ENCODE peak calls at places on chromosomes 3 and 15, in four cellular contexts. C is GM12891, J is H54, H is fibroblast of lung. O is an unnamed sample.

GRCh38 chr3:23600178-23600577 is 205.6 kb upstream of the UBE2E1 start:
- DNase-seq in J (peak), H (peak), C (no peak), O (peak)

GRCh38 chr15:93298901-93299300 is 209.9 kb upstream of the RGMA start:
- DNase-seq in H (no peak), J (no peak), C (no peak), O (no peak)

GRCh38 chr15:25989327-25989726 is 126.2 kb upstream of the ATP10A start:
- DNase-seq in J (no peak), H (no peak), C (no peak), O (no peak)

GRCh38 chr3:38032328-38032865 is 3.0 kb upstream of the PLCD1 start:
- DNase-seq in J (no peak), C (no peak), H (no peak), O (no peak)

GRCh38 chr15:99956820-99957641 is 223.8 kb upstream of the LYSMD4 start:
- DNase-seq in J (no peak), H (no peak), C (no peak), O (no peak)

GRCh38 chr15:100890850-100891249 is 11.2 kb downstream of the ALDH1A3 start:
- DNase-seq in J (no peak), C (no peak), H (no peak), O (no peak)

GRCh38 chr15:57662091-57662744 is 44.3 kb upstream of the POLR2M start:
- DNase-seq in H (no peak), C (no peak), J (no peak), O (no peak)

GRCh38 chr15:53472883-53473282 is 286.6 kb downstream of the WDR72 start:
- DNase-seq in C (no peak), H (no peak), J (no peak), O (no peak)

GRCh38 chr15:83734487-83734886 is 80.6 kb downstream of the ADAMTSL3 start:
- DNase-seq in H (no peak), J (no peak), C (no peak), O (peak)

GRCh38 chr3:152183473-152183872 is 85.3 kb upstream of the MBNL1 start:
- DNase-seq in C (no peak), J (no peak), H (no peak), O (peak)

GRCh38 chr15:69451951-69452701 is 492 bp upstream of the RPLP1 start:
- DNase-seq in H (peak), C (no peak), J (no peak), O (peak)

GRCh38 chr15:73688455-73688854 is 4.3 kb downstream of the CD276 start:
- DNase-seq in J (no peak), C (no peak), H (peak), O (peak)

GRCh38 chr15:31814082-31814481 is 216.2 kb upstream of the CHRNA7 start:
- DNase-seq in H (no peak), C (no peak), J (no peak), O (no peak)

GRCh38 chr3:58102976-58103447 is 94.8 kb downstream of the FLNB start:
- DNase-seq in C (no peak), J (no peak), H (no peak), O (no peak)

GRCh38 chr3:171606151-171606751 is 146.0 kb upstream of the TNIK start:
- DNase-seq in H (peak), C (no peak), J (no peak), O (peak)

GRCh38 chr15:74869726-74870407 is 3.3 kb downstream of the SCAMP2 start:
- DNase-seq in C (peak), H (no peak), J (no peak), O (peak)

GRCh38 chr3:95994338-95994737 is 820.1 kb upstream of the EPHA6 start:
- DNase-seq in H (no peak), J (no peak), C (no peak), O (no peak)

GRCh38 chr3:24388159-24388558 is 106.5 kb downstream of the THRB start:
- DNase-seq in J (no peak), H (no peak), C (no peak), O (no peak)

GRCh38 chr3:16309558-16309957 is 44.5 kb downstream of the OXNAD1 start:
- DNase-seq in C (peak), J (peak), H (peak), O (peak)

GRCh38 chr3:186365202-186365974 is 3.4 kb upstream of the DGKG start:
- DNase-seq in C (no peak), J (peak), H (peak), O (no peak)

GRCh38 chr3:169865176-169865800 is 4.4 kb downstream of the LRRC31 start:
- DNase-seq in C (no peak), J (no peak), H (no peak), O (no peak)

GRCh38 chr15:100201376-100202280 is 140.1 kb downstream of the ADAMTS17 start:
- DNase-seq in H (peak), C (no peak), J (no peak), O (peak)

GRCh38 chr3:128846501-128846900 is 32.9 kb upstream of the ACAD9 start:
- DNase-seq in J (no peak), H (no peak), C (no peak), O (no peak)

GRCh38 chr3:165336786-165337185 is 140.6 kb upstream of the SLITRK3 start:
- DNase-seq in C (no peak), J (no peak), H (peak), O (peak)

GRCh38 chr3:52225452-52226228 is at the start of gene TLR9:
- DNase-seq in J (no peak), H (no peak), C (peak), O (no peak)

O was measured in fibroblast of villous mesenchyme.